ENCODE peak calls at places on chromosomes 4 and X, in four cellular contexts. One of them, this sample, is unnamed.
A peak's percentile ranks its signal among the peaks of the same experiment; 100 is the strongest.

GRCh38 chrX:108001218-108001814 is 19.1 kb upstream of the TEX13B start:
- DNase-seq in activated T-helper 9 cell treated with anti-CD3 and anti-CD28 coated beads, Interleukin-2, amount 50 U/mL, for 16 hours: no peak
- DNase-seq in HEK293T: peak; percentile 69
- DNase-seq in nephron progenitor cell: peak; percentile 9
- DNase-seq in this sample: peak; percentile 43

GRCh38 chrX:84205276-84205675 is 17.3 kb upstream of the RPS6KA6 start:
- DNase-seq in HEK293T: no peak
- DNase-seq in activated T-helper 9 cell treated with anti-CD3 and anti-CD28 coated beads, Interleukin-2, amount 50 U/mL, for 16 hours: no peak
- DNase-seq in nephron progenitor cell: no peak
- DNase-seq in this sample: no peak

GRCh38 chrX:130393451-130394074 is 8.1 kb upstream of the GPR119 start:
- DNase-seq in HEK293T: peak; percentile 80
- DNase-seq in activated T-helper 9 cell treated with anti-CD3 and anti-CD28 coated beads, Interleukin-2, amount 50 U/mL, for 16 hours: no peak
- DNase-seq in nephron progenitor cell: peak; percentile 61
- DNase-seq in this sample: peak; percentile 13

GRCh38 chr4:174214102-174214878 is 69.2 kb downstream of the FBXO8 start:
- DNase-seq in activated T-helper 9 cell treated with anti-CD3 and anti-CD28 coated beads, Interleukin-2, amount 50 U/mL, for 16 hours: no peak
- DNase-seq in HEK293T: no peak
- DNase-seq in nephron progenitor cell: peak; percentile 28
- DNase-seq in this sample: no peak

GRCh38 chr4:174406416-174406815 is 115.9 kb downstream of the HPGD start:
- DNase-seq in HEK293T: no peak
- DNase-seq in nephron progenitor cell: no peak
- DNase-seq in activated T-helper 9 cell treated with anti-CD3 and anti-CD28 coated beads, Interleukin-2, amount 50 U/mL, for 16 hours: no peak
- DNase-seq in this sample: no peak

GRCh38 chrX:124328765-124329164 is 3.7 kb upstream of the TEX13D start:
- DNase-seq in activated T-helper 9 cell treated with anti-CD3 and anti-CD28 coated beads, Interleukin-2, amount 50 U/mL, for 16 hours: no peak
- DNase-seq in HEK293T: no peak
- DNase-seq in nephron progenitor cell: no peak
- DNase-seq in this sample: no peak

GRCh38 chr4:112927544-112927943 is 121.9 kb upstream of the ANK2 start:
- DNase-seq in HEK293T: no peak
- DNase-seq in nephron progenitor cell: no peak
- DNase-seq in activated T-helper 9 cell treated with anti-CD3 and anti-CD28 coated beads, Interleukin-2, amount 50 U/mL, for 16 hours: no peak
- DNase-seq in this sample: no peak

GRCh38 chr4:81380364-81380853 is 91.3 kb downstream of the RASGEF1B start:
- DNase-seq in activated T-helper 9 cell treated with anti-CD3 and anti-CD28 coated beads, Interleukin-2, amount 50 U/mL, for 16 hours: no peak
- DNase-seq in HEK293T: no peak
- DNase-seq in nephron progenitor cell: no peak
- DNase-seq in this sample: no peak

GRCh38 chr4:189255636-189256035 is 685.0 kb upstream of the FRG1 start:
- DNase-seq in activated T-helper 9 cell treated with anti-CD3 and anti-CD28 coated beads, Interleukin-2, amount 50 U/mL, for 16 hours: no peak
- DNase-seq in nephron progenitor cell: no peak
- DNase-seq in HEK293T: no peak
- DNase-seq in this sample: no peak

GRCh38 chr4:71687057-71687456 is 96.8 kb downstream of the GC start:
- DNase-seq in HEK293T: no peak
- DNase-seq in activated T-helper 9 cell treated with anti-CD3 and anti-CD28 coated beads, Interleukin-2, amount 50 U/mL, for 16 hours: no peak
- DNase-seq in nephron progenitor cell: no peak
- DNase-seq in this sample: no peak

GRCh38 chr4:186724048-186724860 is 598 bp upstream of the FAT1 start:
- DNase-seq in nephron progenitor cell: peak; percentile 62
- DNase-seq in activated T-helper 9 cell treated with anti-CD3 and anti-CD28 coated beads, Interleukin-2, amount 50 U/mL, for 16 hours: no peak
- DNase-seq in HEK293T: peak; percentile 17
- DNase-seq in this sample: peak; percentile 23

GRCh38 chrX:11537141-11537540 is 128.6 kb downstream of the ARHGAP6 start:
- DNase-seq in nephron progenitor cell: no peak
- DNase-seq in activated T-helper 9 cell treated with anti-CD3 and anti-CD28 coated beads, Interleukin-2, amount 50 U/mL, for 16 hours: no peak
- DNase-seq in HEK293T: no peak
- DNase-seq in this sample: no peak

GRCh38 chr4:176387571-176387970 is 67.8 kb downstream of the SPCS3 start:
- DNase-seq in nephron progenitor cell: no peak
- DNase-seq in activated T-helper 9 cell treated with anti-CD3 and anti-CD28 coated beads, Interleukin-2, amount 50 U/mL, for 16 hours: no peak
- DNase-seq in HEK293T: no peak
- DNase-seq in this sample: no peak

GRCh38 chr4:147733614-147734344 is 1.9 kb downstream of the ARHGAP10 start:
- DNase-seq in HEK293T: no peak
- DNase-seq in nephron progenitor cell: no peak
- DNase-seq in activated T-helper 9 cell treated with anti-CD3 and anti-CD28 coated beads, Interleukin-2, amount 50 U/mL, for 16 hours: no peak
- DNase-seq in this sample: no peak

GRCh38 chrX:153848325-153848724 is 18.0 kb upstream of the PDZD4 start:
- DNase-seq in nephron progenitor cell: no peak
- DNase-seq in activated T-helper 9 cell treated with anti-CD3 and anti-CD28 coated beads, Interleukin-2, amount 50 U/mL, for 16 hours: no peak
- DNase-seq in HEK293T: no peak
- DNase-seq in this sample: no peak

GRCh38 chr4:21012851-21013331 is 312.6 kb downstream of the PACRGL start:
- DNase-seq in nephron progenitor cell: no peak
- DNase-seq in HEK293T: no peak
- DNase-seq in activated T-helper 9 cell treated with anti-CD3 and anti-CD28 coated beads, Interleukin-2, amount 50 U/mL, for 16 hours: no peak
- DNase-seq in this sample: no peak

GRCh38 chr4:102390438-102390837 is 45.2 kb upstream of the SLC39A8 start:
- DNase-seq in nephron progenitor cell: no peak
- DNase-seq in activated T-helper 9 cell treated with anti-CD3 and anti-CD28 coated beads, Interleukin-2, amount 50 U/mL, for 16 hours: no peak
- DNase-seq in HEK293T: no peak
- DNase-seq in this sample: no peak

GRCh38 chr4:176925962-176926361 is 133.2 kb upstream of the VEGFC start:
- DNase-seq in nephron progenitor cell: no peak
- DNase-seq in activated T-helper 9 cell treated with anti-CD3 and anti-CD28 coated beads, Interleukin-2, amount 50 U/mL, for 16 hours: no peak
- DNase-seq in HEK293T: no peak
- DNase-seq in this sample: no peak

GRCh38 chrX:489805-490204 is 103.1 kb upstream of the PPP2R3B start:
- DNase-seq in activated T-helper 9 cell treated with anti-CD3 and anti-CD28 coated beads, Interleukin-2, amount 50 U/mL, for 16 hours: no peak
- DNase-seq in HEK293T: no peak
- DNase-seq in nephron progenitor cell: no peak
- DNase-seq in this sample: no peak

GRCh38 chr4:60726779-60727178 is 473.3 kb upstream of the ADGRL3 start:
- DNase-seq in HEK293T: no peak
- DNase-seq in nephron progenitor cell: no peak
- DNase-seq in activated T-helper 9 cell treated with anti-CD3 and anti-CD28 coated beads, Interleukin-2, amount 50 U/mL, for 16 hours: no peak
- DNase-seq in this sample: no peak

This sample was measured in NCI-H526 treated with DMSO at 0.1 percent for 48 hours.